ENCODE peak calls at places on chromosomes 3 and 15, in seven cellular contexts. One of them, this sample, is unnamed.

GRCh38 chr3:14522768-14523167 is 17.4 kb downstream of the GRIP2 start:
- DNase-seq in hepatocyte: no peak
- DNase-seq in cardiac muscle cell: no peak
- DNase-seq in naive thymus-derived CD4-positive, alpha-beta T cell: no peak
- DNase-seq in aorta: peak
- DNase-seq in mesenchymal stem cell: no peak
- DNase-seq in effector memory CD4-positive, alpha-beta T cell: no peak
- DNase-seq in this sample: no peak

GRCh38 chr3:194539498-194539897 is 52.7 kb upstream of the ATP13A3 start:
- DNase-seq in mesenchymal stem cell: no peak
- DNase-seq in hepatocyte: no peak
- DNase-seq in aorta: peak
- DNase-seq in cardiac muscle cell: no peak
- DNase-seq in naive thymus-derived CD4-positive, alpha-beta T cell: no peak
- DNase-seq in effector memory CD4-positive, alpha-beta T cell: no peak
- DNase-seq in this sample: no peak

GRCh38 chr15:85763157-85763556 is 31.6 kb downstream of the KLHL25 start:
- DNase-seq in cardiac muscle cell: no peak
- DNase-seq in effector memory CD4-positive, alpha-beta T cell: no peak
- DNase-seq in naive thymus-derived CD4-positive, alpha-beta T cell: no peak
- DNase-seq in aorta: peak
- DNase-seq in mesenchymal stem cell: no peak
- DNase-seq in hepatocyte: no peak
- DNase-seq in this sample: peak

GRCh38 chr3:193132923-193133463 is 108.0 kb upstream of the PLAAT1 start:
- DNase-seq in naive thymus-derived CD4-positive, alpha-beta T cell: no peak
- DNase-seq in effector memory CD4-positive, alpha-beta T cell: no peak
- DNase-seq in mesenchymal stem cell: no peak
- DNase-seq in hepatocyte: no peak
- DNase-seq in cardiac muscle cell: no peak
- DNase-seq in aorta: no peak
- DNase-seq in this sample: no peak

GRCh38 chr15:81295466-81296145 is 28.3 kb downstream of the STARD5 start:
- DNase-seq in hepatocyte: no peak
- DNase-seq in naive thymus-derived CD4-positive, alpha-beta T cell: no peak
- DNase-seq in aorta: no peak
- DNase-seq in mesenchymal stem cell: no peak
- DNase-seq in effector memory CD4-positive, alpha-beta T cell: no peak
- DNase-seq in cardiac muscle cell: no peak
- DNase-seq in this sample: no peak

GRCh38 chr3:141767062-141767461 is 3.9 kb downstream of the GRK7 start:
- DNase-seq in cardiac muscle cell: no peak
- DNase-seq in naive thymus-derived CD4-positive, alpha-beta T cell: no peak
- DNase-seq in effector memory CD4-positive, alpha-beta T cell: no peak
- DNase-seq in hepatocyte: no peak
- DNase-seq in aorta: no peak
- DNase-seq in mesenchymal stem cell: no peak
- DNase-seq in this sample: no peak

GRCh38 chr15:25708391-25708790 is 154.7 kb downstream of the ATP10A start:
- DNase-seq in hepatocyte: no peak
- DNase-seq in effector memory CD4-positive, alpha-beta T cell: no peak
- DNase-seq in mesenchymal stem cell: no peak
- DNase-seq in cardiac muscle cell: no peak
- DNase-seq in naive thymus-derived CD4-positive, alpha-beta T cell: no peak
- DNase-seq in aorta: peak
- DNase-seq in this sample: no peak

GRCh38 chr3:113167929-113168771 is 43.2 kb upstream of the BOC start:
- DNase-seq in hepatocyte: peak
- DNase-seq in naive thymus-derived CD4-positive, alpha-beta T cell: no peak
- DNase-seq in effector memory CD4-positive, alpha-beta T cell: no peak
- DNase-seq in aorta: no peak
- DNase-seq in mesenchymal stem cell: no peak
- DNase-seq in cardiac muscle cell: no peak
- DNase-seq in this sample: no peak

GRCh38 chr3:87052499-87053260 is 61.7 kb upstream of the VGLL3 start:
- DNase-seq in effector memory CD4-positive, alpha-beta T cell: no peak
- DNase-seq in mesenchymal stem cell: peak
- DNase-seq in hepatocyte: no peak
- DNase-seq in naive thymus-derived CD4-positive, alpha-beta T cell: no peak
- DNase-seq in aorta: peak
- DNase-seq in cardiac muscle cell: no peak
- DNase-seq in this sample: no peak

GRCh38 chr3:64053581-64053980 is 30.3 kb upstream of the PSMD6 start:
- DNase-seq in naive thymus-derived CD4-positive, alpha-beta T cell: no peak
- DNase-seq in cardiac muscle cell: no peak
- DNase-seq in mesenchymal stem cell: no peak
- DNase-seq in effector memory CD4-positive, alpha-beta T cell: no peak
- DNase-seq in hepatocyte: no peak
- DNase-seq in aorta: no peak
- DNase-seq in this sample: no peak

GRCh38 chr15:45262906-45263456 is 10.9 kb downstream of the SLC28A2 start:
- DNase-seq in hepatocyte: no peak
- DNase-seq in aorta: no peak
- DNase-seq in naive thymus-derived CD4-positive, alpha-beta T cell: no peak
- DNase-seq in effector memory CD4-positive, alpha-beta T cell: no peak
- DNase-seq in cardiac muscle cell: no peak
- DNase-seq in mesenchymal stem cell: no peak
- DNase-seq in this sample: no peak

GRCh38 chr3:32873491-32874130 is 55.8 kb downstream of the TRIM71 start:
- DNase-seq in hepatocyte: no peak
- DNase-seq in naive thymus-derived CD4-positive, alpha-beta T cell: no peak
- DNase-seq in aorta: no peak
- DNase-seq in mesenchymal stem cell: no peak
- DNase-seq in effector memory CD4-positive, alpha-beta T cell: no peak
- DNase-seq in cardiac muscle cell: no peak
- DNase-seq in this sample: no peak

GRCh38 chr3:149621218-149622005 is 36.4 kb downstream of the WWTR1 start:
- DNase-seq in naive thymus-derived CD4-positive, alpha-beta T cell: no peak
- DNase-seq in mesenchymal stem cell: peak
- DNase-seq in cardiac muscle cell: peak
- DNase-seq in aorta: no peak
- DNase-seq in effector memory CD4-positive, alpha-beta T cell: no peak
- DNase-seq in hepatocyte: no peak
- DNase-seq in this sample: no peak

GRCh38 chr3:48437812-48438211 is 2.1 kb downstream of the CCDC51 start:
- DNase-seq in cardiac muscle cell: no peak
- DNase-seq in hepatocyte: no peak
- DNase-seq in aorta: no peak
- DNase-seq in mesenchymal stem cell: no peak
- DNase-seq in effector memory CD4-positive, alpha-beta T cell: no peak
- DNase-seq in naive thymus-derived CD4-positive, alpha-beta T cell: no peak
- DNase-seq in this sample: no peak

GRCh38 chr3:170130532-170130931 is 51.0 kb downstream of the PHC3 start:
- DNase-seq in mesenchymal stem cell: peak
- DNase-seq in naive thymus-derived CD4-positive, alpha-beta T cell: no peak
- DNase-seq in aorta: no peak
- DNase-seq in hepatocyte: no peak
- DNase-seq in cardiac muscle cell: no peak
- DNase-seq in effector memory CD4-positive, alpha-beta T cell: no peak
- DNase-seq in this sample: no peak

GRCh38 chr3:114447950-114448479 is 154.2 kb downstream of the TIGIT start:
- DNase-seq in cardiac muscle cell: no peak
- DNase-seq in mesenchymal stem cell: no peak
- DNase-seq in aorta: no peak
- DNase-seq in effector memory CD4-positive, alpha-beta T cell: no peak
- DNase-seq in naive thymus-derived CD4-positive, alpha-beta T cell: no peak
- DNase-seq in hepatocyte: no peak
- DNase-seq in this sample: no peak

GRCh38 chr3:138038725-138039462 is 28.9 kb downstream of the CLDN18 start:
- DNase-seq in hepatocyte: no peak
- DNase-seq in cardiac muscle cell: no peak
- DNase-seq in effector memory CD4-positive, alpha-beta T cell: no peak
- DNase-seq in naive thymus-derived CD4-positive, alpha-beta T cell: no peak
- DNase-seq in aorta: no peak
- DNase-seq in mesenchymal stem cell: no peak
- DNase-seq in this sample: no peak

GRCh38 chr3:9808345-9809037 is 1.6 kb upstream of the TTLL3 start:
- DNase-seq in naive thymus-derived CD4-positive, alpha-beta T cell: peak
- DNase-seq in aorta: peak
- DNase-seq in hepatocyte: peak
- DNase-seq in effector memory CD4-positive, alpha-beta T cell: no peak
- DNase-seq in mesenchymal stem cell: peak
- DNase-seq in cardiac muscle cell: peak
- DNase-seq in this sample: no peak

GRCh38 chr3:105277656-105278055 is 89.1 kb upstream of the ALCAM start:
- DNase-seq in effector memory CD4-positive, alpha-beta T cell: no peak
- DNase-seq in naive thymus-derived CD4-positive, alpha-beta T cell: no peak
- DNase-seq in cardiac muscle cell: no peak
- DNase-seq in mesenchymal stem cell: peak
- DNase-seq in hepatocyte: no peak
- DNase-seq in aorta: no peak
- DNase-seq in this sample: no peak

GRCh38 chr15:56719774-56720555 is 13.3 kb downstream of the ZNF280D start:
- DNase-seq in mesenchymal stem cell: no peak
- DNase-seq in naive thymus-derived CD4-positive, alpha-beta T cell: no peak
- DNase-seq in aorta: no peak
- DNase-seq in hepatocyte: no peak
- DNase-seq in effector memory CD4-positive, alpha-beta T cell: no peak
- DNase-seq in cardiac muscle cell: no peak
- DNase-seq in this sample: no peak

GRCh38 chr15:88018865-88019626 is 237.5 kb downstream of the NTRK3 start:
- DNase-seq in naive thymus-derived CD4-positive, alpha-beta T cell: no peak
- DNase-seq in cardiac muscle cell: no peak
- DNase-seq in hepatocyte: peak
- DNase-seq in mesenchymal stem cell: peak
- DNase-seq in effector memory CD4-positive, alpha-beta T cell: no peak
- DNase-seq in aorta: no peak
- DNase-seq in this sample: no peak

GRCh38 chr3:32392530-32393302 is 1.1 kb downstream of the CMTM7 start:
- DNase-seq in mesenchymal stem cell: peak
- DNase-seq in naive thymus-derived CD4-positive, alpha-beta T cell: peak
- DNase-seq in hepatocyte: peak
- DNase-seq in cardiac muscle cell: no peak
- DNase-seq in effector memory CD4-positive, alpha-beta T cell: no peak
- DNase-seq in aorta: peak
- DNase-seq in this sample: peak

GRCh38 chr3:25080461-25080860 is 347.6 kb upstream of the RARB start:
- DNase-seq in mesenchymal stem cell: no peak
- DNase-seq in aorta: no peak
- DNase-seq in naive thymus-derived CD4-positive, alpha-beta T cell: no peak
- DNase-seq in effector memory CD4-positive, alpha-beta T cell: no peak
- DNase-seq in cardiac muscle cell: no peak
- DNase-seq in hepatocyte: no peak
- DNase-seq in this sample: no peak

GRCh38 chr3:129549006-129549800 is 6.2 kb downstream of the H1-8 start:
- DNase-seq in effector memory CD4-positive, alpha-beta T cell: no peak
- DNase-seq in naive thymus-derived CD4-positive, alpha-beta T cell: no peak
- DNase-seq in aorta: no peak
- DNase-seq in mesenchymal stem cell: peak
- DNase-seq in cardiac muscle cell: no peak
- DNase-seq in hepatocyte: no peak
- DNase-seq in this sample: no peak

GRCh38 chr3:24514139-24514538 is 19.5 kb upstream of the THRB start:
- DNase-seq in effector memory CD4-positive, alpha-beta T cell: no peak
- DNase-seq in naive thymus-derived CD4-positive, alpha-beta T cell: no peak
- DNase-seq in mesenchymal stem cell: no peak
- DNase-seq in aorta: no peak
- DNase-seq in cardiac muscle cell: no peak
- DNase-seq in hepatocyte: no peak
- DNase-seq in this sample: no peak

GRCh38 chr3:43005253-43005652 is 26.1 kb downstream of the GASK1A start:
- DNase-seq in hepatocyte: no peak
- DNase-seq in cardiac muscle cell: no peak
- DNase-seq in aorta: no peak
- DNase-seq in effector memory CD4-positive, alpha-beta T cell: no peak
- DNase-seq in naive thymus-derived CD4-positive, alpha-beta T cell: no peak
- DNase-seq in mesenchymal stem cell: no peak
- DNase-seq in this sample: no peak

GRCh38 chr15:77974416-77975331 is 102.8 kb downstream of the TBC1D2B start:
- DNase-seq in hepatocyte: no peak
- DNase-seq in effector memory CD4-positive, alpha-beta T cell: no peak
- DNase-seq in aorta: no peak
- DNase-seq in naive thymus-derived CD4-positive, alpha-beta T cell: no peak
- DNase-seq in cardiac muscle cell: no peak
- DNase-seq in mesenchymal stem cell: no peak
- DNase-seq in this sample: no peak

GRCh38 chr3:125715651-125716050 is 120.4 kb upstream of the OSBPL11 start:
- DNase-seq in aorta: no peak
- DNase-seq in hepatocyte: no peak
- DNase-seq in cardiac muscle cell: no peak
- DNase-seq in effector memory CD4-positive, alpha-beta T cell: no peak
- DNase-seq in naive thymus-derived CD4-positive, alpha-beta T cell: no peak
- DNase-seq in mesenchymal stem cell: no peak
- DNase-seq in this sample: no peak

DNA sequence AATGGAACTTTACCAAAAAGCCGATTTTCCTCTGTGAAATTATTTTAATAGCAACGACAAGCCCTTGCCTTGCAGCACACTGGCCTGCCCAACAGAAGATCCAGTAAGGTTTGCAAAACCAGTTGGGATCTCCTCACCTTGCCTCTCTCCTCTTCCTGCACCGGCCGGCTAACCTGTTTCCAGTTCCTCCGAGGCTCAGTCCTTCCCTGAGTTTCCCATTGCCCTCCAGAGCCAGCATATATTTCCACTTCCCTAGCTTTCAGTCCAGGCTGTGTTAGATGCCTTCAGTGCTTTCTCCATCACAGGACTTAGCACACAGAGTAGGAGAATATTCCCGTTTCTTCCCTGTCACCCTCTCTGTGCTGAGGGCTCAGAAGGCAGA is 60.3 kb downstream of the NOX5 start:
- DNase-seq in aorta: no peak
- DNase-seq in cardiac muscle cell: peak
- DNase-seq in mesenchymal stem cell: peak
- DNase-seq in naive thymus-derived CD4-positive, alpha-beta T cell: no peak
- DNase-seq in hepatocyte: peak
- DNase-seq in effector memory CD4-positive, alpha-beta T cell: no peak
- DNase-seq in this sample: no peak
- H3K27ac ChIP-seq in aorta: no peak
- H3K27ac ChIP-seq in cardiac muscle cell: no peak
- H3K27ac ChIP-seq in mesenchymal stem cell: no peak
- H3K27ac ChIP-seq in naive thymus-derived CD4-positive, alpha-beta T cell: no peak
- H3K27ac ChIP-seq in hepatocyte: peak
- H3K27ac ChIP-seq in effector memory CD4-positive, alpha-beta T cell: no peak
- H3K27ac ChIP-seq in this sample: peak

GRCh38 chr15:66843581-66843980 is 141.5 kb downstream of the SMAD6 start:
- DNase-seq in effector memory CD4-positive, alpha-beta T cell: no peak
- DNase-seq in cardiac muscle cell: no peak
- DNase-seq in naive thymus-derived CD4-positive, alpha-beta T cell: no peak
- DNase-seq in hepatocyte: no peak
- DNase-seq in aorta: peak
- DNase-seq in mesenchymal stem cell: peak
- DNase-seq in this sample: no peak
- H3K4me3 ChIP-seq in effector memory CD4-positive, alpha-beta T cell: no peak
- H3K4me3 ChIP-seq in cardiac muscle cell: no peak
- H3K4me3 ChIP-seq in naive thymus-derived CD4-positive, alpha-beta T cell: no peak
- H3K4me3 ChIP-seq in hepatocyte: no peak
- H3K4me3 ChIP-seq in aorta: no peak
- H3K4me3 ChIP-seq in mesenchymal stem cell: peak
- H3K4me3 ChIP-seq in this sample: no peak

GRCh38 chr3:46693038-46693896 is at the start of gene ALS2CL:
- DNase-seq in mesenchymal stem cell: peak
- DNase-seq in hepatocyte: peak
- DNase-seq in naive thymus-derived CD4-positive, alpha-beta T cell: peak
- DNase-seq in effector memory CD4-positive, alpha-beta T cell: peak
- DNase-seq in cardiac muscle cell: peak
- DNase-seq in aorta: peak
- DNase-seq in this sample: peak
- H3K27ac ChIP-seq in mesenchymal stem cell: no peak
- H3K27ac ChIP-seq in hepatocyte: peak
- H3K27ac ChIP-seq in naive thymus-derived CD4-positive, alpha-beta T cell: peak
- H3K27ac ChIP-seq in effector memory CD4-positive, alpha-beta T cell: peak
- H3K27ac ChIP-seq in cardiac muscle cell: no peak
- H3K27ac ChIP-seq in aorta: peak
- H3K27ac ChIP-seq in this sample: peak

GRCh38 chr3:49812916-49813496 is 747 bp downstream of the UBA7 start:
- DNase-seq in mesenchymal stem cell: no peak
- DNase-seq in aorta: no peak
- DNase-seq in naive thymus-derived CD4-positive, alpha-beta T cell: no peak
- DNase-seq in effector memory CD4-positive, alpha-beta T cell: no peak
- DNase-seq in hepatocyte: no peak
- DNase-seq in cardiac muscle cell: no peak
- DNase-seq in this sample: no peak

GRCh38 chr3:49813497-49814174 is at the start of gene UBA7:
- DNase-seq in aorta: no peak
- DNase-seq in mesenchymal stem cell: peak
- DNase-seq in cardiac muscle cell: no peak
- DNase-seq in effector memory CD4-positive, alpha-beta T cell: peak
- DNase-seq in naive thymus-derived CD4-positive, alpha-beta T cell: peak
- DNase-seq in hepatocyte: peak
- DNase-seq in this sample: peak
- H3K4me3 ChIP-seq in aorta: peak
- H3K4me3 ChIP-seq in mesenchymal stem cell: peak
- H3K4me3 ChIP-seq in cardiac muscle cell: no peak
- H3K4me3 ChIP-seq in effector memory CD4-positive, alpha-beta T cell: peak
- H3K4me3 ChIP-seq in naive thymus-derived CD4-positive, alpha-beta T cell: peak
- H3K4me3 ChIP-seq in hepatocyte: no peak
- H3K4me3 ChIP-seq in this sample: peak